ENCODE peak calls at places on chromosomes 13 and 19, in eight cellular contexts. H, K, E, A, F, C, M and U are unnamed samples.

GRCh38 chr19:8630796-8631424 is 477 bp downstream of the NFILZ start:
- DNase-seq in K (no peak), A (no peak), E (no peak), F (no peak), C (no peak), H (no peak), M (no peak), U (no peak)

GRCh38 chr13:93535256-93535655 is 308.6 kb downstream of the GPC6 start:
- DNase-seq in H (no peak), A (no peak), E (no peak), K (no peak), F (peak), C (no peak), M (no peak), U (peak)

GRCh38 chr19:48656840-48657474 is 11.0 kb upstream of the CA11 start:
- DNase-seq in K (no peak), H (no peak), A (no peak), M (no peak), F (peak), E (no peak), C (no peak), U (peak)

GRCh38 chr19:43638214-43638990 is 1.2 kb downstream of the CADM4 start:
- DNase-seq in H (no peak), M (no peak), C (no peak), F (no peak), K (no peak), A (no peak), E (no peak), U (no peak)

GRCh38 chr13:93227280-93227905 is 786 bp downstream of the GPC6 start:
- DNase-seq in C (peak), A (peak), M (no peak), H (no peak), F (peak), K (no peak), E (no peak), U (peak)

GRCh38 chr13:50724438-50724837 is 119.1 kb downstream of the DLEU7 start:
- DNase-seq in A (no peak), E (no peak), F (no peak), K (no peak), C (no peak), M (no peak), H (no peak), U (no peak)

GRCh38 chr13:102571075-102571474 is 25.7 kb upstream of the TPP2 start:
- DNase-seq in M (no peak), C (no peak), F (no peak), H (no peak), A (peak), K (no peak), E (no peak), U (no peak)

GRCh38 chr19:9039728-9040127 is 29.5 kb upstream of the MUC16 start:
- DNase-seq in A (no peak), C (no peak), F (no peak), M (no peak), H (no peak), K (no peak), E (no peak), U (no peak)

GRCh38 chr19:1651061-1651547 is 1.3 kb downstream of the TCF3 start:
- DNase-seq in F (no peak), A (peak), H (peak), M (peak), C (no peak), K (peak), E (peak), U (peak)

GRCh38 chr19:46659151-46660007 is 1.6 kb downstream of the DACT3 start:
- DNase-seq in A (peak), H (no peak), E (no peak), M (no peak), K (peak), F (no peak), C (no peak), U (peak)

GRCh38 chr13:48560657-48561337 is 27.9 kb upstream of the RCBTB2 start:
- DNase-seq in H (no peak), A (no peak), E (no peak), C (no peak), F (no peak), M (no peak), K (no peak), U (no peak)

GRCh38 chr19:1213391-1214286 is 8.1 kb downstream of the STK11 start:
- DNase-seq in F (peak), C (no peak), K (no peak), M (peak), H (peak), E (no peak), A (no peak), U (peak)

GRCh38 chr19:8445488-8446001 is 770 bp downstream of the HNRNPM start:
- DNase-seq in H (peak), E (peak), A (peak), C (no peak), M (peak), F (no peak), K (peak), U (peak)

GRCh38 chr19:47227347-47228167 is 3.4 kb downstream of the BBC3 start:
- DNase-seq in F (peak), K (peak), E (no peak), C (peak), M (peak), H (peak), A (peak), U (peak)

GRCh38 chr19:3464797-3465235 is 15.5 kb downstream of the SMIM24 start:
- DNase-seq in F (no peak), E (no peak), M (no peak), A (peak), K (no peak), C (no peak), H (no peak), U (no peak)

GRCh38 chr13:48402325-48402962 is 10.5 kb downstream of the LPAR6 start:
- DNase-seq in H (no peak), M (no peak), F (no peak), K (no peak), C (no peak), A (no peak), E (no peak), U (no peak)

GRCh38 chr13:73714522-73714921 is 419.7 kb downstream of the KLF12 start:
- DNase-seq in M (no peak), A (no peak), H (no peak), K (no peak), C (no peak), F (no peak), E (no peak), U (no peak)

GRCh38 chr19:33998739-33999345 is 173.5 kb upstream of the LSM14A start:
- DNase-seq in M (no peak), C (no peak), F (no peak), H (no peak), K (no peak), E (no peak), A (no peak), U (peak)

GRCh38 chr13:75432045-75432444 is 49.9 kb downstream of the TBC1D4 start:
- DNase-seq in H (no peak), E (no peak), M (no peak), F (peak), C (no peak), K (no peak), A (peak), U (no peak)

GRCh38 chr13:106479849-106480400 is 55.5 kb downstream of the EFNB2 start:
- DNase-seq in M (no peak), A (peak), C (no peak), H (no peak), E (no peak), K (no peak), F (no peak), U (no peak)

GRCh38 chr13:112096959-112097358 is 30.0 kb downstream of the SOX1 start:
- DNase-seq in F (no peak), H (no peak), K (no peak), A (no peak), C (no peak), E (no peak), M (no peak), U (no peak)

GRCh38 chr13:59963827-59964226 is 199.9 kb downstream of the DIAPH3 start:
- DNase-seq in M (no peak), C (no peak), A (no peak), H (no peak), F (no peak), E (no peak), K (no peak), U (no peak)

GRCh38 chr13:104057851-104058250 is 991.6 kb upstream of the SLC10A2 start:
- DNase-seq in A (no peak), E (no peak), K (no peak), M (no peak), H (no peak), F (no peak), C (no peak), U (no peak)

GRCh38 chr19:50546527-50547221 is 21.6 kb downstream of the LRRC4B start:
- DNase-seq in H (no peak), F (no peak), K (no peak), M (no peak), E (no peak), A (no peak), C (no peak), U (no peak)

GRCh38 chr13:51396352-51396751 is 56.5 kb downstream of the INTS6 start:
- DNase-seq in F (no peak), M (no peak), K (no peak), C (no peak), E (no peak), H (no peak), A (no peak), U (peak)

GRCh38 chr13:113403255-113404104 is 39.5 kb upstream of the GRTP1 start:
- DNase-seq in E (no peak), M (no peak), K (no peak), C (no peak), A (no peak), H (no peak), F (no peak), U (no peak)